ENCODE peak calls at places on chromosomes 4 and X, in five cellular contexts. Y is body of pancreas, J is suprapubic skin, I is SK-N-SH, X is ovary. Z is an unnamed sample. For H3K36me3 and H3K27me3, the result is how much of the 10 kb centered on the place peaks cover.

GRCh38 chr4:22695917-22696316 is 3.2 kb downstream of the GBA3 start:
- DNase-seq in Y (peak), J (no peak), I (no peak), X (no peak), Z (no peak)

GRCh38 chr4:55553442-55553841 is 6.7 kb upstream of the CLOCK start:
- DNase-seq in Y (peak), J (no peak), I (no peak), X (peak), Z (no peak)

GRCh38 chrX:6448003-6448402 is 86.9 kb downstream of the VCX3A start:
- DNase-seq in Y (peak), J (no peak), I (no peak), X (no peak), Z (no peak)

GRCh38 chr4:1202526-1203378 is 30.4 kb upstream of the SPON2 start:
- DNase-seq in Y (no peak), J (no peak), I (peak), X (peak), Z (no peak)

GRCh38 chrX:69060631-69061408 is 104.4 kb downstream of the PJA1 start:
- DNase-seq in Y (peak), J (peak), I (no peak), X (peak), Z (no peak)

GRCh38 chrX:132704769-132705168 is 215.9 kb upstream of the MBNL3 start:
- DNase-seq in Y (no peak), J (no peak), I (no peak), X (no peak), Z (no peak)

GRCh38 chrX:70331161-70331560 is 41.3 kb downstream of the KIF4A start:
- DNase-seq in Y (no peak), J (no peak), I (no peak), X (no peak), Z (no peak)

GRCh38 chr4:55386840-55387239 is 8.9 kb upstream of the TMEM165 start:
- DNase-seq in Y (peak), J (no peak), I (no peak), X (no peak), Z (no peak)

GRCh38 chr4:168550071-168550766 is 53.4 kb downstream of the PALLD start:
- DNase-seq in Y (no peak), J (no peak), I (no peak), X (no peak), Z (no peak)

GRCh38 chrX:71859637-71860036 is 51.0 kb upstream of the NHSL2 start:
- DNase-seq in Y (peak), J (no peak), I (no peak), X (no peak), Z (no peak)

GRCh38 chr4:152138451-152138850 is 377.6 kb upstream of the GATB start:
- DNase-seq in Y (no peak), J (no peak), I (no peak), X (no peak), Z (no peak)

GRCh38 chr4:153611679-153612078 is 72.4 kb upstream of the TLR2 start:
- DNase-seq in Y (no peak), J (no peak), I (no peak), X (no peak), Z (no peak)

GRCh38 chr4:33494150-33494549 is 2750.2 kb downstream of the ARAP2 start:
- DNase-seq in Y (no peak), J (no peak), I (no peak), X (no peak), Z (no peak)

GRCh38 chr4:620201-620600 is 5.2 kb upstream of the PDE6B start:
- DNase-seq in Y (no peak), J (peak), I (no peak), X (no peak), Z (peak)

GRCh38 chr4:177225605-177226004 is 84.1 kb upstream of the NEIL3 start:
- DNase-seq in Y (no peak), J (no peak), I (no peak), X (no peak), Z (no peak)

GRCh38 chr4:112704991-112705845 is 68.3 kb downstream of the LARP7 start:
- DNase-seq in Y (peak), J (peak), I (peak), X (peak), Z (peak)

GRCh38 chrX:103849558-103849957 is 17.5 kb upstream of the RAB9B start:
- DNase-seq in Y (no peak), J (no peak), I (no peak), X (no peak), Z (no peak)

GRCh38 chr4:127335732-127336131 is 297.0 kb upstream of the INTU start:
- DNase-seq in Y (no peak), J (no peak), I (no peak), X (no peak), Z (no peak)

GRCh38 chrX:118345401-118346257 is at the start of gene WDR44:
- DNase-seq in Y (peak), J (peak), I (peak), X (peak), Z (peak)

GRCh38 chr4:40418430-40419230 is 83.5 kb downstream of the CHRNA9 start:
- DNase-seq in Y (peak), J (no peak), I (no peak), X (no peak), Z (no peak)

GRCh38 chr4:181140037-181140603 is 1103.1 kb upstream of the TENM3 start:
- DNase-seq in Y (no peak), J (no peak), I (no peak), X (no peak), Z (no peak)

GRCh38 chrX:39059866-39060265 is 258.6 kb downstream of the MID1IP1 start:
- DNase-seq in Y (no peak), J (no peak), I (no peak), X (no peak), Z (no peak)

GRCh38 chr4:22071749-22072148 is 123.2 kb upstream of the KCNIP4 start:
- DNase-seq in Y (no peak), J (no peak), I (no peak), X (no peak), Z (no peak)

GRCh38 chr4:102751964-102752363 is 8.8 kb downstream of the MANBA start:
- DNase-seq in Y (no peak), J (no peak), I (no peak), X (no peak), Z (no peak)

GRCh38 chr4:37803348-37803973 is 23.0 kb upstream of the PGM2 start:
- DNase-seq in Y (no peak), J (no peak), I (peak), X (no peak), Z (no peak)

DNA sequence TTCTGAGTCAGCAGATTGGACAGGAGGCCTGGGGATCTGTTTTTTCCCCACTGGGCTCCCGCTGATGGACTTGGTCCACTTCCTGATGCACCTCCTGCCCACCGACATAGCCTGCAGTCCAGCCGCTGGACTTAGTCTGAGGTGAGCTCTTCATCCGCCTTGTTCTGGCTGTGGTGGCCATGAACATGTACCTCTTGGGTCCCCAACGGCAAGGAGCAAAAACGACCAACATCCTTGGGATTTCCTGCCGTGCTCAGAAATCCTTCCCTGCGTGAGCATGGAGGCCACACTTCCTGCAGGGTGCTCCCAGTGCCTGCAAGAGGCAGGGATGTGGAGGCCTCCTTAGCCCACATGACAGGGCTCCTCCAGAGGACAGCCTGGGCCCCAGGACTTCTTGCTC is 76.8 kb downstream of the CRMP1 start:
- DNase-seq in Y (no peak), J (no peak), I (no peak), X (no peak), Z (no peak)
- H3K36me3 ChIP-seq in Y (under half), J (under half), I (under half), X (under half), Z (half or more)

DNA sequence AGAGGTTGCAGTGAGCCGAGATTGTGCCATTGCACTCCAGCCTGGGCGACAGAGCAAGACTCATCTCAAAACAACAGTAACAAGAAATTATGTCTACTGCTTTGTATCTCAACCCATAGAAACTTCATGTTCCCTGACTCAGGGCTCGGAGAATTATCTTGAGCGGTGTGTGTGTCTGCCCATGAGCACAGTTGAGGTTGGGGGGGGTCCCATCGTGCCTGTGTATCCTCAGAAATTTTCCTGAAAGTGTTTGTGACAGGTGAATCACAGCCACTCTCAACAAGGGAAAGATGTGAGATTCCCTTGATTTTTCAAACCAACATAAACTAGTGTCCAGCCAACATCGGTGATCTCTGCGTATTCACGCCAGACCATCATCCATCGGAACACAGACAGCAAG is 319.1 kb downstream of the ASMT start:
- DNase-seq in Y (no peak), J (no peak), I (no peak), X (no peak), Z (no peak)
- H3K27me3 ChIP-seq in Y (under half), J (under half), I (under half), X (under half), Z (under half)

DNA sequence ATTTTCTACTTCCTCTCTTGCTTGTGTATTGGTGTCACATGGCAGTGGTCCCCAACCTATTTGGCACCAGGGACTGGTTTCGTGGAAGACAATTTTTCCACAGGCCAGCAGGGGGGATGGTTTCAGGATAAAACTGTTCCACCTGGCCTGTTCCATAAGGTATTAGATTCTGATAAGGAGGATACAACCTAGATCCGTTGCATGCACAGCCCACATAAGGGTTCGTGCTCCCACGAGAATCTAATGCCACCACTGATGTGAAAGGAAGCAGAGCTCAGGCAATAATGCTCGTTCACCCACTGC is 38.3 kb downstream of the SEC31A start:
- DNase-seq in Y (no peak), J (no peak), I (no peak), X (no peak), Z (no peak)
- H3K36me3 ChIP-seq in Y (half or more), J (half or more), I (half or more), X (under half), Z (half or more)

DNA sequence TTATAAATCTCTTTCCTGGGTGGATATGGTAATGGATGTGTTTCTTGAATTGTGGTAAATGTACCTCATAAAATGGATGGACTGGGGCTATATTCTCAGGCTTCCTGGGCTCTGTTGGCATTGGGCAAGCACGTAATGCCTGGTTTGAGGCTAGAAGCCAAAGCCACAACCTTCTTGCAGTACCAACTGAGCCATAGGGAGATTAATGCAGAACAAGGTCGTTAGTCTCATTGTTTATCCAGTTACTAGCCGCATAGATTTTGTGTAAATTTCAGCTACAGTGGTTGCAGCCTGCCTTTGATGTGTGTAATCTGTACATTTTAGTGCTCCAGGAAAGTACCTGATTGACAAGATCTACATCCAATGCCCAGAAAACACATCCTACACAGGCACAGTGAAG is 7.2 kb upstream of the LEF1 start:
- DNase-seq in Y (no peak), J (no peak), I (no peak), X (no peak), Z (no peak)
- H3K27me3 ChIP-seq in Y (under half), J (under half), I (under half), X (under half), Z (under half)

Z was measured in ascending aorta.